ENCODE peak calls at places on chromosomes 7 and 10, in nine cellular contexts. U is thoracic aorta, K is mucosa of descending colon, R is RWPE2, X is left ventricle myocardium inferior, V is cardiac muscle cell, E is Peyer's patch, F is upper lobe of right lung, H is lung. D is an unnamed sample.

GRCh38 chr10:5958077-5958476 is 19.3 kb downstream of the IL15RA start:
- DNase-seq in U (no peak), K (no peak), R (no peak), X (no peak), V (no peak), E (no peak), F (no peak), H (no peak), D (no peak)

GRCh38 chr7:142689439-142690168 is 59.7 kb upstream of the PRSS1 start:
- DNase-seq in U (no peak), K (no peak), R (no peak), X (no peak), V (no peak), E (no peak), F (no peak), H (no peak), D (no peak)

GRCh38 chr10:76296885-76297775 is 865.7 kb downstream of the LRMDA start:
- DNase-seq in U (no peak), K (no peak), R (no peak), X (no peak), V (no peak), E (no peak), F (no peak), H (no peak), D (no peak)

GRCh38 chr10:132459252-132460028 is 62.4 kb downstream of the PWWP2B start:
- DNase-seq in U (no peak), K (peak; percentile 74), R (peak; percentile 59), X (no peak), V (no peak), E (peak; percentile 76), F (no peak), H (no peak), D (peak; percentile 12)

GRCh38 chr7:103727982-103728610 is 261.4 kb downstream of the RELN start:
- DNase-seq in U (no peak), K (no peak), R (no peak), X (no peak), V (no peak), E (no peak), F (no peak), H (no peak), D (no peak)

GRCh38 chr10:3486346-3487065 is 298.5 kb downstream of the KLF6 start:
- DNase-seq in U (no peak), K (peak; percentile 94), R (peak; percentile 94), X (no peak), V (no peak), E (peak; percentile 90), F (peak; percentile 79), H (peak; percentile 79), D (no peak)

GRCh38 chr10:96850825-96851224 is 18.7 kb downstream of the LCOR start:
- DNase-seq in U (no peak), K (no peak), R (no peak), X (no peak), V (no peak), E (no peak), F (no peak), H (no peak), D (no peak)

GRCh38 chr10:30459283-30459682 is 25.3 kb downstream of the MAP3K8 start:
- DNase-seq in U (no peak), K (peak; percentile 38), R (no peak), X (peak; percentile 31), V (no peak), E (peak; percentile 76), F (no peak), H (peak; percentile 33), D (no peak)

GRCh38 chr7:102080371-102081243 is 206.1 kb upstream of the SH2B2 start:
- DNase-seq in U (no peak), K (no peak), R (no peak), X (no peak), V (no peak), E (peak; percentile 29), F (peak; percentile 27), H (no peak), D (no peak)

GRCh38 chr7:127632276-127632910 is 14.5 kb upstream of the PAX4 start:
- DNase-seq in U (no peak), K (no peak), R (no peak), X (no peak), V (no peak), E (no peak), F (no peak), H (no peak), D (no peak)

GRCh38 chr7:80736371-80736770 is 97.9 kb downstream of the CD36 start:
- DNase-seq in U (no peak), K (no peak), R (no peak), X (no peak), V (no peak), E (no peak), F (no peak), H (no peak), D (no peak)

GRCh38 chr10:23146069-23146657 is 45.9 kb upstream of the PTF1A start:
- DNase-seq in U (no peak), K (no peak), R (no peak), X (no peak), V (no peak), E (no peak), F (no peak), H (no peak), D (no peak)

GRCh38 chr7:65809259-65809981 is 63.5 kb upstream of the VKORC1L1 start:
- DNase-seq in U (no peak), K (no peak), R (no peak), X (no peak), V (no peak), E (peak; percentile 8), F (no peak), H (no peak), D (no peak)

GRCh38 chr7:36085096-36085495 is 68.0 kb upstream of the EEPD1 start:
- DNase-seq in U (no peak), K (no peak), R (no peak), X (no peak), V (no peak), E (no peak), F (no peak), H (no peak), D (no peak)

GRCh38 chr7:134611611-134612151 is 35.0 kb upstream of the BPGM start:
- DNase-seq in U (no peak), K (no peak), R (no peak), X (no peak), V (no peak), E (no peak), F (no peak), H (no peak), D (no peak)

GRCh38 chr7:134613623-134614347 is 32.9 kb upstream of the BPGM start:
- DNase-seq in U (no peak), K (no peak), R (no peak), X (no peak), V (no peak), E (no peak), F (no peak), H (no peak), D (no peak)

GRCh38 chr7:134616611-134617010 is 30.0 kb upstream of the BPGM start:
- DNase-seq in U (no peak), K (no peak), R (no peak), X (no peak), V (no peak), E (no peak), F (no peak), H (no peak), D (no peak)

GRCh38 chr7:134605978-134606923 is 40.4 kb upstream of the BPGM start:
- DNase-seq in U (no peak), K (peak; percentile 75), R (no peak), X (peak; percentile 51), V (peak; percentile 82), E (peak; percentile 85), F (no peak), H (peak; percentile 60), D (peak; percentile 42)

GRCh38 chr7:134612197-134612596 is 34.5 kb upstream of the BPGM start:
- DNase-seq in U (no peak), K (no peak), R (no peak), X (no peak), V (no peak), E (no peak), F (no peak), H (no peak), D (no peak)
- TF ChIP-seq CTCF in U (no peak), K (no peak), R (no peak), X (no peak), V (no peak), E (no peak), F (no peak), H (no peak), D (no peak)

GRCh38 chr7:157936976-157937375 is 600.2 kb downstream of the DNAJB6 start:
- DNase-seq in U (no peak), K (no peak), R (no peak), X (no peak), V (no peak), E (no peak), F (no peak), H (no peak), D (no peak)

GRCh38 chr7:157941210-157941609 is 604.4 kb downstream of the DNAJB6 start:
- DNase-seq in U (no peak), K (no peak), R (no peak), X (no peak), V (no peak), E (no peak), F (no peak), H (no peak), D (no peak)

GRCh38 chr7:157937432-157937831 is 600.6 kb downstream of the DNAJB6 start:
- DNase-seq in U (no peak), K (no peak), R (no peak), X (no peak), V (no peak), E (no peak), F (no peak), H (no peak), D (no peak)

GRCh38 chr7:157940497-157940896 is 603.7 kb downstream of the DNAJB6 start:
- DNase-seq in U (no peak), K (no peak), R (no peak), X (no peak), V (no peak), E (no peak), F (no peak), H (no peak), D (no peak)

GRCh38 chr7:157938211-157938610 is 601.4 kb downstream of the DNAJB6 start:
- DNase-seq in U (no peak), K (no peak), R (no peak), X (no peak), V (no peak), E (no peak), F (no peak), H (no peak), D (no peak)
- H3K9me3 ChIP-seq in U (peaks cover 6% of the 10 kb centered on the region), K (peaks cover 2% of the 10 kb centered on the region), R (peaks cover 20% of the 10 kb centered on the region), X (peaks cover 6% of the 10 kb centered on the region), V (no peaks in the 10 kb centered on the region), E (no peaks in the 10 kb centered on the region), F (no peaks in the 10 kb centered on the region), H (no peaks in the 10 kb centered on the region), D (no peaks in the 10 kb centered on the region)

DNA sequence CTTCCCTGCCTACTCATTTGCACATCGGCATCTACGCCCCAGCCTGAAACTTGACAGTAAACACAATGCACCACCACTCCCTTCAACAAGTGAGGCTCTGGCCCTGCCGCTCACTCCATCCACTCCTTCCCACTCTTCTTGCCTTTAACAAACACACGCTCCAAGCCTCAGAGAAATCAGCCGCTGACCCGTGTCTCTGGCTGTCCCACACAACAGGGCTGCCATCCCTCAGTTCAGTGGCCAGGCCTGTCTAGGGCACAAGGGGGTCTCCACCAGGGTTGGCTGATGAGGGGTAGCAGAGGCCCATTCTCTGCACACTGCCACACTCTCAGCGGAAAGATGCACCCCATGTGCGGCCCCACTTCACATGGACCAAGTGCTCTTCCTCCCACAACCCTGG is 54.5 kb downstream of the CTBP2 start:
- DNase-seq in U (no peak), K (no peak), R (no peak), X (no peak), V (no peak), E (no peak), F (peak; percentile 39), H (no peak), D (no peak)
- H3K4me1 ChIP-seq in U (no peaks in the 10 kb centered on the region), K (peaks cover 24% of the 10 kb centered on the region), R (peaks cover 31% of the 10 kb centered on the region), X (peaks cover 77% of the 10 kb centered on the region), V (peaks cover 3% of the 10 kb centered on the region), E (no peaks in the 10 kb centered on the region), F (peaks cover 17% of the 10 kb centered on the region), H (no peaks in the 10 kb centered on the region), D (peaks cover 6% of the 10 kb centered on the region)

GRCh38 chr7:147245274-147245673 is 1128.7 kb downstream of the CNTNAP2 start:
- DNase-seq in U (no peak), K (peak; percentile 66), R (no peak), X (no peak), V (peak; percentile 60), E (peak; percentile 46), F (no peak), H (peak; percentile 30), D (no peak)
- TF ChIP-seq CTCF in U (peak; percentile 19), K (peak; percentile 24), R (peak; percentile 81), X (peak; percentile 73), V (peak; percentile 81), E (no peak), F (peak; percentile 62), H (no peak), D (peak; percentile 66)